ENCODE peak calls at places on chromosomes 4 and X, in four cellular contexts. One of them, this sample, is unnamed. For H3K27me3 and H3K36me3, the result is how much of the 10 kb centered on the place peaks cover.

GRCh38 chr4:76198411-76199237 is 15.0 kb downstream of the SCARB2 start:
- DNase-seq in transverse colon: peak
- DNase-seq in astrocyte: peak
- DNase-seq in A673: peak
- DNase-seq in this sample: peak

GRCh38 chr4:13322681-13323101 is 161.4 kb downstream of the RAB28 start:
- DNase-seq in transverse colon: no peak
- DNase-seq in astrocyte: peak
- DNase-seq in A673: peak
- DNase-seq in this sample: no peak

GRCh38 chrX:115940888-115941332 is 229.6 kb upstream of the AGTR2 start:
- DNase-seq in transverse colon: peak
- DNase-seq in astrocyte: no peak
- DNase-seq in A673: peak
- DNase-seq in this sample: no peak

GRCh38 chr4:110249687-110250387 is 51.4 kb upstream of the ELOVL6 start:
- DNase-seq in transverse colon: no peak
- DNase-seq in astrocyte: peak
- DNase-seq in A673: peak
- DNase-seq in this sample: no peak

GRCh38 chr4:95546866-95547707 is 1.7 kb downstream of the UNC5C start:
- DNase-seq in transverse colon: no peak
- DNase-seq in astrocyte: no peak
- DNase-seq in A673: no peak
- DNase-seq in this sample: no peak

GRCh38 chrX:34656842-34657780 is at the start of gene TMEM47:
- DNase-seq in transverse colon: peak
- DNase-seq in astrocyte: peak
- DNase-seq in A673: peak
- DNase-seq in this sample: peak

GRCh38 chrX:146863566-146863965 is 49.0 kb upstream of the CXorf51A start:
- DNase-seq in transverse colon: no peak
- DNase-seq in astrocyte: no peak
- DNase-seq in A673: no peak
- DNase-seq in this sample: no peak

GRCh38 chr4:113080050-113080449 is 30.6 kb downstream of the ANK2 start:
- DNase-seq in transverse colon: no peak
- DNase-seq in astrocyte: no peak
- DNase-seq in A673: no peak
- DNase-seq in this sample: no peak

GRCh38 chrX:19649227-19650009 is 134.1 kb upstream of the MAP3K15 start:
- DNase-seq in transverse colon: no peak
- DNase-seq in astrocyte: no peak
- DNase-seq in A673: no peak
- DNase-seq in this sample: no peak

GRCh38 chr4:86448891-86449290 is 89.0 kb upstream of the MAPK10 start:
- DNase-seq in transverse colon: no peak
- DNase-seq in astrocyte: no peak
- DNase-seq in A673: no peak
- DNase-seq in this sample: no peak
- H3K27ac ChIP-seq in transverse colon: no peak
- H3K27ac ChIP-seq in astrocyte: no peak
- H3K27ac ChIP-seq in A673: no peak
- H3K27ac ChIP-seq in this sample: no peak

GRCh38 chrX:25020391-25021131 is 4.8 kb upstream of the ARX start:
- DNase-seq in transverse colon: no peak
- DNase-seq in astrocyte: no peak
- DNase-seq in A673: peak
- DNase-seq in this sample: no peak
- H3K27me3 ChIP-seq in transverse colon: half or more
- H3K27me3 ChIP-seq in astrocyte: half or more
- H3K27me3 ChIP-seq in A673: under half
- H3K27me3 ChIP-seq in this sample: half or more

DNA sequence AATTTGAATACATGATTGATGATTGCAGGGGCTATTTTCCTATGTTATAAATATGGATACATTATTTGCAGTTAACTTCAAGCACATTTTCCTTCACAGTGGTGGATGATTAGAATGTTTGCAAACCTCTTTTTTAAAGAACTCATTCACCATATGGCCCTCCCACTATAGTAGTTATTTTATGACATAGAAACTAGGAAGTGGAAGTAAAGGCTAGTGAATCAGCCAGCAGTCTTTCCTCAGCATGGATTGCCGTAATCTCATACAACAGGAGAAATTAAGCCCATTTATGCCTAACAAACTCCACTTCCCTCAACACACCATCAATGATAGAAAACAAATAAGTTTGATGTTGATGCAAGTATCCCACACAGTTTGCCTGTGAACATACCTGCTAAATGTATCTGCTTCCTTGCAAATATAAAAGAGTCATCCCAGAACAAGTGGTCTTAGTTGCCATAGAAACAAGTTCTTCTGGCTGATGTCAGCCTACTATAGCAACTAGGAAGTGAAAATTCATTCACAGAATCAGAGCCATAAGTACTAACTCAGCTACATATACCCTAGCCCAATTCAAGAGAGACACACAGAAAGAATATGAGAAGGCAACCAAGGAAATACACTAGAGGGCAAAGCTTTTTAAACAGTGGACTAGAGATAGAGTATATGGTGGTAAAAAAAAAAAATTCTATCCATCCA is 100.9 kb upstream of the RADX start:
- DNase-seq in transverse colon: no peak
- DNase-seq in astrocyte: no peak
- DNase-seq in A673: no peak
- DNase-seq in this sample: no peak
- H3K36me3 ChIP-seq in transverse colon: under half
- H3K36me3 ChIP-seq in astrocyte: under half
- H3K36me3 ChIP-seq in A673: under half
- H3K36me3 ChIP-seq in this sample: under half

DNA sequence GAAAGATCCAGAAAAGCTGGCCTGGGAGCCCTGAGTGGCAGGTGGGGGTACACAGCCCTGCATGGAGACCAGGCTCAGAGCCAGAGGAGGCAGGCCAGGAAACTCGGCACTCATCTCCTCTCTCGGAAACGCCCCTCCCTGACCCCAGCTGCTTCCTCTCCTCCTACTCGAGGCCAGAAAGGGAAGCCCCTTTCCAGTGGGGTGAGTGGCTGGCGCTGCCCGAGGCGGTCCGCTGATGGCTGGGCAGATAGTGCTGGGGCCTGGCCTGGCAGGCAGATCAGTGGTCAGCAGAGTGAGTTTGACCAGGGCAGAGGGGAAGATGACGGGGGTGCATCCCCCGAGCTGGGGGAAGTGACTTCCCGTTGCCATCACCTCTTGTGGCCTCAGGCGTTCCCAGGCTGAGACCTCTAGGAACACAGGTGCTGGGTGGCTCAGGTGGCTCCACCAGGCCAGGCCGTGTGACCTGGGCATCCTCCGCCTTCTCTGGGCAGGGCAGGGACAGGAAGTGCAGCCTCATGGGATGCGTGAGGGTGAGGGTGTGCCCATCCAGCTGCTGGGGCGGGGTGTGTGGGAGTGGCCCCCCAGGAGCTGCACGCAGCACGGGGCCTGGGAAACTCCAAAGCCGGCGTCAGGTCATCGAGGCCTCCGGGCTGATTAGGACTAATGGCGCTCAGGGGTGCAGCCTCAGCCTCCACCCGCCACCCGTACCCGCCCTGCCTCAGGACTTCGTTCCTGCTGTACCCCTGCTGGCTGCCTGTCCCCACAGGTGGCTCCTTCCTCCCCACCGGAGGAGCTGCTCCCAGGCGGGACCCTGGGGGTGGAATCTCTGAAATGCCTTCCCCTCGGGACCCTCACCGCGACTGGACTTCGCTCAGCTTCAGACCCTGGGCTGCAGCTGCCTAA is 5.8 kb downstream of the SH3BP2 start:
- DNase-seq in transverse colon: peak
- DNase-seq in astrocyte: no peak
- DNase-seq in A673: no peak
- DNase-seq in this sample: peak
- H3K27ac ChIP-seq in transverse colon: peak
- H3K27ac ChIP-seq in astrocyte: no peak
- H3K27ac ChIP-seq in A673: no peak
- H3K27ac ChIP-seq in this sample: peak